ENCODE peak calls at places on chromosome 11, in seven cellular contexts. One of them, this sample, is unnamed.

GRCh38 chr11:130877532-130877931 is 38.7 kb downstream of the SNX19 start:
- ATAC-seq in activated naive CD8-positive, alpha-beta T cell treated with anti-CD3 and anti-CD28 coated beads, Interleukin-2, amount 50 U/mL, for 24 hours: no peak
- ATAC-seq in lower lobe of right lung: peak
- ATAC-seq in stimulated activated naive CD8-positive, alpha-beta T cell treated with anti-CD3 and anti-CD28 coated beads, Interleukin-15, Interleukin-2, amounts not matched to agents 100 U/mL and 50 U/mL, for 24 hours: no peak
- ATAC-seq in left cardiac atrium: peak
- ATAC-seq in activated CD8-positive, alpha-beta T cell treated with anti-CD3 and anti-CD28 coated beads for 36 hours: no peak
- ATAC-seq in mucosa of descending colon: peak
- ATAC-seq in this sample: no peak

GRCh38 chr11:100823360-100823759 is 136.3 kb downstream of the ARHGAP42 start:
- ATAC-seq in stimulated activated naive CD8-positive, alpha-beta T cell treated with anti-CD3 and anti-CD28 coated beads, Interleukin-15, Interleukin-2, amounts not matched to agents 100 U/mL and 50 U/mL, for 24 hours: no peak
- ATAC-seq in mucosa of descending colon: no peak
- ATAC-seq in left cardiac atrium: peak
- ATAC-seq in lower lobe of right lung: no peak
- ATAC-seq in activated naive CD8-positive, alpha-beta T cell treated with anti-CD3 and anti-CD28 coated beads, Interleukin-2, amount 50 U/mL, for 24 hours: no peak
- ATAC-seq in activated CD8-positive, alpha-beta T cell treated with anti-CD3 and anti-CD28 coated beads for 36 hours: no peak
- ATAC-seq in this sample: no peak

GRCh38 chr11:6799402-6799801 is at the start of gene OR6A2:
- ATAC-seq in lower lobe of right lung: no peak
- ATAC-seq in activated CD8-positive, alpha-beta T cell treated with anti-CD3 and anti-CD28 coated beads for 36 hours: no peak
- ATAC-seq in mucosa of descending colon: no peak
- ATAC-seq in left cardiac atrium: no peak
- ATAC-seq in activated naive CD8-positive, alpha-beta T cell treated with anti-CD3 and anti-CD28 coated beads, Interleukin-2, amount 50 U/mL, for 24 hours: no peak
- ATAC-seq in stimulated activated naive CD8-positive, alpha-beta T cell treated with anti-CD3 and anti-CD28 coated beads, Interleukin-15, Interleukin-2, amounts not matched to agents 100 U/mL and 50 U/mL, for 24 hours: no peak
- ATAC-seq in this sample: no peak

GRCh38 chr11:42957831-42958230 is 354.0 kb upstream of the API5 start:
- ATAC-seq in activated CD8-positive, alpha-beta T cell treated with anti-CD3 and anti-CD28 coated beads for 36 hours: no peak
- ATAC-seq in mucosa of descending colon: no peak
- ATAC-seq in left cardiac atrium: no peak
- ATAC-seq in lower lobe of right lung: no peak
- ATAC-seq in activated naive CD8-positive, alpha-beta T cell treated with anti-CD3 and anti-CD28 coated beads, Interleukin-2, amount 50 U/mL, for 24 hours: no peak
- ATAC-seq in stimulated activated naive CD8-positive, alpha-beta T cell treated with anti-CD3 and anti-CD28 coated beads, Interleukin-15, Interleukin-2, amounts not matched to agents 100 U/mL and 50 U/mL, for 24 hours: no peak
- ATAC-seq in this sample: no peak

GRCh38 chr11:77776455-77776854 is 44.1 kb downstream of the RSF1 start:
- ATAC-seq in mucosa of descending colon: no peak
- ATAC-seq in lower lobe of right lung: no peak
- ATAC-seq in left cardiac atrium: no peak
- ATAC-seq in activated naive CD8-positive, alpha-beta T cell treated with anti-CD3 and anti-CD28 coated beads, Interleukin-2, amount 50 U/mL, for 24 hours: no peak
- ATAC-seq in stimulated activated naive CD8-positive, alpha-beta T cell treated with anti-CD3 and anti-CD28 coated beads, Interleukin-15, Interleukin-2, amounts not matched to agents 100 U/mL and 50 U/mL, for 24 hours: no peak
- ATAC-seq in activated CD8-positive, alpha-beta T cell treated with anti-CD3 and anti-CD28 coated beads for 36 hours: peak
- ATAC-seq in this sample: no peak

GRCh38 chr11:40688369-40688768 is 771.1 kb downstream of the LRRC4C start:
- ATAC-seq in lower lobe of right lung: no peak
- ATAC-seq in activated CD8-positive, alpha-beta T cell treated with anti-CD3 and anti-CD28 coated beads for 36 hours: no peak
- ATAC-seq in activated naive CD8-positive, alpha-beta T cell treated with anti-CD3 and anti-CD28 coated beads, Interleukin-2, amount 50 U/mL, for 24 hours: no peak
- ATAC-seq in mucosa of descending colon: no peak
- ATAC-seq in stimulated activated naive CD8-positive, alpha-beta T cell treated with anti-CD3 and anti-CD28 coated beads, Interleukin-15, Interleukin-2, amounts not matched to agents 100 U/mL and 50 U/mL, for 24 hours: no peak
- ATAC-seq in left cardiac atrium: no peak
- ATAC-seq in this sample: no peak

GRCh38 chr11:72573380-72573949 is 100.8 kb downstream of the PDE2A start:
- ATAC-seq in mucosa of descending colon: peak
- ATAC-seq in lower lobe of right lung: peak
- ATAC-seq in activated CD8-positive, alpha-beta T cell treated with anti-CD3 and anti-CD28 coated beads for 36 hours: peak
- ATAC-seq in stimulated activated naive CD8-positive, alpha-beta T cell treated with anti-CD3 and anti-CD28 coated beads, Interleukin-15, Interleukin-2, amounts not matched to agents 100 U/mL and 50 U/mL, for 24 hours: no peak
- ATAC-seq in left cardiac atrium: peak
- ATAC-seq in activated naive CD8-positive, alpha-beta T cell treated with anti-CD3 and anti-CD28 coated beads, Interleukin-2, amount 50 U/mL, for 24 hours: peak
- ATAC-seq in this sample: no peak

GRCh38 chr11:128482512-128483191 is 104.7 kb downstream of the ETS1 start:
- ATAC-seq in left cardiac atrium: peak
- ATAC-seq in stimulated activated naive CD8-positive, alpha-beta T cell treated with anti-CD3 and anti-CD28 coated beads, Interleukin-15, Interleukin-2, amounts not matched to agents 100 U/mL and 50 U/mL, for 24 hours: peak
- ATAC-seq in mucosa of descending colon: peak
- ATAC-seq in activated CD8-positive, alpha-beta T cell treated with anti-CD3 and anti-CD28 coated beads for 36 hours: peak
- ATAC-seq in lower lobe of right lung: peak
- ATAC-seq in activated naive CD8-positive, alpha-beta T cell treated with anti-CD3 and anti-CD28 coated beads, Interleukin-2, amount 50 U/mL, for 24 hours: peak
- ATAC-seq in this sample: peak

GRCh38 chr11:78929092-78929905 is 354.6 kb upstream of the NARS2 start:
- ATAC-seq in left cardiac atrium: no peak
- ATAC-seq in lower lobe of right lung: no peak
- ATAC-seq in mucosa of descending colon: no peak
- ATAC-seq in stimulated activated naive CD8-positive, alpha-beta T cell treated with anti-CD3 and anti-CD28 coated beads, Interleukin-15, Interleukin-2, amounts not matched to agents 100 U/mL and 50 U/mL, for 24 hours: no peak
- ATAC-seq in activated naive CD8-positive, alpha-beta T cell treated with anti-CD3 and anti-CD28 coated beads, Interleukin-2, amount 50 U/mL, for 24 hours: no peak
- ATAC-seq in activated CD8-positive, alpha-beta T cell treated with anti-CD3 and anti-CD28 coated beads for 36 hours: no peak
- ATAC-seq in this sample: no peak